ENCODE peak calls at places on chromosome 15, in five cellular contexts. One of them, this sample, is unnamed.

GRCh38 chr15:62242999-62243398 is 77.9 kb upstream of the C2CD4B start:
- DNase-seq in SK-N-SH: no peak
- DNase-seq in colonic mucosa: no peak
- DNase-seq in PC-9: no peak
- DNase-seq in HepG2: no peak
- DNase-seq in this sample: no peak

GRCh38 chr15:46091860-46092450 is 457.1 kb downstream of the SQOR start:
- DNase-seq in colonic mucosa: peak; percentile 54
- DNase-seq in SK-N-SH: peak; percentile 49
- DNase-seq in PC-9: peak; percentile 1
- DNase-seq in HepG2: peak; percentile 12
- DNase-seq in this sample: no peak

GRCh38 chr15:64017082-64017588 is 29.1 kb downstream of the DAPK2 start:
- DNase-seq in colonic mucosa: no peak
- DNase-seq in SK-N-SH: no peak
- DNase-seq in HepG2: peak; percentile 58
- DNase-seq in PC-9: peak; percentile 56
- DNase-seq in this sample: peak; percentile 43

GRCh38 chr15:85910796-85911195 is 116.1 kb upstream of the KLHL25 start:
- DNase-seq in colonic mucosa: no peak
- DNase-seq in HepG2: no peak
- DNase-seq in PC-9: no peak
- DNase-seq in SK-N-SH: no peak
- DNase-seq in this sample: no peak

GRCh38 chr15:70575251-70576227 is 187.8 kb downstream of the UACA start:
- DNase-seq in PC-9: no peak
- DNase-seq in SK-N-SH: no peak
- DNase-seq in colonic mucosa: no peak
- DNase-seq in HepG2: no peak
- DNase-seq in this sample: no peak

GRCh38 chr15:78944202-78944625 is 632 bp downstream of the CTSH start:
- DNase-seq in SK-N-SH: no peak
- DNase-seq in HepG2: no peak
- DNase-seq in colonic mucosa: no peak
- DNase-seq in PC-9: no peak
- DNase-seq in this sample: no peak

GRCh38 chr15:31016446-31016915 is 25.1 kb upstream of the MTMR10 start:
- DNase-seq in HepG2: no peak
- DNase-seq in PC-9: no peak
- DNase-seq in colonic mucosa: no peak
- DNase-seq in SK-N-SH: no peak
- DNase-seq in this sample: no peak

GRCh38 chr15:70799667-70800450 is 36.5 kb upstream of the UACA start:
- DNase-seq in colonic mucosa: no peak
- DNase-seq in PC-9: peak; percentile 48
- DNase-seq in HepG2: peak; percentile 66
- DNase-seq in SK-N-SH: no peak
- DNase-seq in this sample: no peak

GRCh38 chr15:37203050-37203449 is 102.7 kb upstream of the MEIS2 start:
- DNase-seq in SK-N-SH: no peak
- DNase-seq in HepG2: no peak
- DNase-seq in colonic mucosa: no peak
- DNase-seq in PC-9: no peak
- DNase-seq in this sample: no peak

GRCh38 chr15:65115542-65115941 is 542 bp upstream of the UBAP1L start:
- DNase-seq in PC-9: no peak
- DNase-seq in colonic mucosa: no peak
- DNase-seq in HepG2: no peak
- DNase-seq in SK-N-SH: no peak
- DNase-seq in this sample: no peak

DNA sequence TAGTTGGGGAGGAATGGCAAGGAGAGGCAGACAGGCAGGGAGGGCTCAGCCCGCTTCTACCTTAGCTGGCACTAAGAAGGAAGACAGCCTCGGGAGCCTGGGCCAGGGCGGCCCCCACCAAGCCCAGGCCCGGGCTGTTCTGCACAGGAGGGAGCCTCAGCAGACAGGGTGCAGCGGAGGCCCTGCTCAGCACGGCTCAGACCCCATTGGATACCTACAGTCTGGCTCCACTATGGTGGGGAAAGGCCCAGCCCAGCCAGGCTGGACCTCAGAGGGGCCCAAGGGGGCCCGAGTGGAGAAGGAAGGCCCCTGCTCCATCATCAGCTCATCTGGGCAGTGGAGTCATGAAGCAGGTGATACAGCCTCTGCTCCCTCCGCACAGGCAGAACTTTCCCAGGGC is 84.9 kb upstream of the LINGO1 start:
- DNase-seq in colonic mucosa: no peak
- DNase-seq in SK-N-SH: no peak
- DNase-seq in PC-9: no peak
- DNase-seq in HepG2: no peak
- DNase-seq in this sample: no peak
- H3K4me3 ChIP-seq in colonic mucosa: no peak overlapping the region
- H3K4me3 ChIP-seq in SK-N-SH: no peak overlapping the region
- H3K4me3 ChIP-seq in PC-9: no peak overlapping the region
- H3K4me3 ChIP-seq in HepG2: no peak overlapping the region
- H3K4me3 ChIP-seq in this sample: no peak overlapping the region

DNA sequence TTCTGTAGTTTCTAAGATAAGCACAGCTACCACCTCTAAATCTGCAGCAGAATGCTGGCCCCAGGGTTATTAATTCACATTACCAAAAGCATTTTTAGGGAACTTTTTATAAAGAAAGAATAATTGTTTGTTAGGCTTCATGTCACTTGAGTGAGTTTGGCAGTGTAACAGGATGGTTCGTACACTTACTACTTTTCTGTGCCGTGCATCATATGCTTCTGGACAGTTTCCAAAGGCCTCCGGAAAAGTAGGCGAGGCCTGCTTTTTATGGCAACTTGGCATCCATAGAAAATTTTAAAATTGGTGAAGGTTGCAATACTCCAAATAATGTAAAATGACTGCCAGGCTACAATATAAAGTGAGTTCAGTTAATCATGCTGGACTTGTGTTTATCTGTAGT is 30.0 kb downstream of the NIPA2 start:
- DNase-seq in PC-9: no peak
- DNase-seq in colonic mucosa: no peak
- DNase-seq in HepG2: no peak
- DNase-seq in SK-N-SH: no peak
- DNase-seq in this sample: no peak
- H3K36me3 ChIP-seq in PC-9: peaks cover 7% of the 10 kb centered on the region
- H3K36me3 ChIP-seq in colonic mucosa: peaks cover 15% of the 10 kb centered on the region
- H3K36me3 ChIP-seq in HepG2: peaks cover 21% of the 10 kb centered on the region
- H3K36me3 ChIP-seq in SK-N-SH: peaks cover 79% of the 10 kb centered on the region
- H3K36me3 ChIP-seq in this sample: peaks cover 1% of the 10 kb centered on the region

GRCh38 chr15:99564221-99565030 is 1.4 kb upstream of the MEF2A start:
- DNase-seq in PC-9: peak; percentile 5
- DNase-seq in HepG2: peak; percentile 36
- DNase-seq in colonic mucosa: peak; percentile 32
- DNase-seq in SK-N-SH: no peak
- DNase-seq in this sample: no peak
- H3K4me3 ChIP-seq in PC-9: peak overlapping the region; percentile 45
- H3K4me3 ChIP-seq in HepG2: peak overlapping the region; percentile 97
- H3K4me3 ChIP-seq in colonic mucosa: peak overlapping the region; percentile 9
- H3K4me3 ChIP-seq in SK-N-SH: no peak overlapping the region
- H3K4me3 ChIP-seq in this sample: peak overlapping the region; percentile 91

DNA sequence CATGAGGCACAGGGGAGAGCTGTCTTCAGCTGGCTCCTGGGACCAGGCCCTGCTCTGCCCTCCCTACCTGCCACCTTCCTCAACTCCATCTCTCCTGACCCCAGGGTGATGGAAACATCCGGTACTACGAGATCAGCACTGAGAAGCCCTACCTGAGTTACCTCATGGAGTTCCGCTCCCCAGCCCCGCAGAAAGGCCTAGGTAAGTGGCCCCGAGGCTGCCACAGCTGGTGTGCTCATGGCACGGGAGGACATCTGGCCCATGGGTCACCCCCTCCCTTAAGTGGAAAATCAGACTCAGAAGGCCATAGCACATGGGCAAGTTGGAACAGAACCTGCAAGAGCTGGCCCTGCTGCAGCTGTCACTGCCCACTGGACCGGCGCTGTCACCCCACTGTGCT is 105.6 kb downstream of the ANP32A start:
- DNase-seq in colonic mucosa: no peak
- DNase-seq in PC-9: no peak
- DNase-seq in SK-N-SH: no peak
- DNase-seq in HepG2: no peak
- DNase-seq in this sample: no peak
- H3K36me3 ChIP-seq in colonic mucosa: no peaks in the 10 kb centered on the region
- H3K36me3 ChIP-seq in PC-9: no peaks in the 10 kb centered on the region
- H3K36me3 ChIP-seq in SK-N-SH: no peaks in the 10 kb centered on the region
- H3K36me3 ChIP-seq in HepG2: no peaks in the 10 kb centered on the region
- H3K36me3 ChIP-seq in this sample: no peaks in the 10 kb centered on the region

GRCh38 chr15:60006203-60006782 is 2.2 kb downstream of the FOXB1 start:
- DNase-seq in HepG2: no peak
- DNase-seq in colonic mucosa: peak; percentile 36
- DNase-seq in PC-9: peak; percentile 88
- DNase-seq in SK-N-SH: peak; percentile 40
- DNase-seq in this sample: no peak
- H3K4me3 ChIP-seq in HepG2: peak overlapping the region; percentile 73
- H3K4me3 ChIP-seq in colonic mucosa: peak overlapping the region; percentile 42
- H3K4me3 ChIP-seq in PC-9: peak overlapping the region; percentile 82
- H3K4me3 ChIP-seq in SK-N-SH: peak overlapping the region; percentile 57
- H3K4me3 ChIP-seq in this sample: peak overlapping the region; percentile 9

GRCh38 chr15:51926808-51927207 is 44.8 kb downstream of the LEO1 start:
- DNase-seq in HepG2: no peak
- DNase-seq in colonic mucosa: no peak
- DNase-seq in PC-9: no peak
- DNase-seq in SK-N-SH: no peak
- DNase-seq in this sample: no peak

DNA sequence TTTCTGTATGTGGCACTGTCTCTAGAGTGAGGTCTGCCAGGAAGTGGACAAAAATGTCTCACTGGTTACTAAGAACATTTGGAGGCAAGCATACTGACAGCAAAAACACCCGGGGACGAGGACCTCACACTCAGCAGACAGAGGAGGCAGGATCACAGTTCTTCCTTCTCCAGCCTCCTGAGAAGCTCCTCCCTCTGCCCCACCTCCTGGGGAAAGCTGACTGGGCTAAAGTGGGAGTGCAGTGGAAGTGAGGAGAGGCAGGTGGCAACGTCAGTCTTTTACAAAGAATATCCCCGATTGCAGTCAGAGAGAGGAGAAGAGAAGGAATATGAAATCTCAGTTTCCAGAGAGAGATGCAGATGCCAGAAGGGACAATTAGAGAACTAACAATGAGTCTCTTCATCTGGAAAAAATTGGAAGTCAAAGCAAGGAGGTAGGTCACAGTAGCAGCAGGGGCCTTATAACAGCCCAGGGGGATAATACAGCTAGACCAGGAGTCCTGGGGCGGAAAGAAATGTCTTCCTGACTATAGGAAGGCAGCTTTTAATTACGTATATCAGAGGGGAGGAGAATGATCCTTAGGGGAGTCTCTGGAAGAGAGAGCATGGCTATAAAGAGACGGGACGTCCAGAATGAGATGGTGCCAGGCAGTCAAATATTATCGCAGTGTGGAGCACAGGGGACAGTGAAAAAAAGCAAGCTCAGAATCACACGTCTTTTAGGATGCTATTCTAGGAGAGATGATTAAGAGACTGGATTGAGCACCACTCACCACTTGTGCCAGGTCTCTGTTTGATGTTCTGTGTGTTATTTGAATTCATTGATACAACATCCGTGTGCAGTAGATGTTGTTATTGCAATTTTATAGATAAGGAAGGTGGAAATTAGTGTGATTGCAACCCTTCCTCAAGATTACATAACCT is 47.2 kb downstream of the LEO1 start:
- DNase-seq in PC-9: no peak
- DNase-seq in SK-N-SH: no peak
- DNase-seq in HepG2: no peak
- DNase-seq in colonic mucosa: no peak
- DNase-seq in this sample: no peak
- H3K36me3 ChIP-seq in PC-9: no peaks in the 10 kb centered on the region
- H3K36me3 ChIP-seq in SK-N-SH: peaks cover 37% of the 10 kb centered on the region
- H3K36me3 ChIP-seq in HepG2: peaks cover 3% of the 10 kb centered on the region
- H3K36me3 ChIP-seq in colonic mucosa: no peaks in the 10 kb centered on the region
- H3K36me3 ChIP-seq in this sample: no peaks in the 10 kb centered on the region

DNA sequence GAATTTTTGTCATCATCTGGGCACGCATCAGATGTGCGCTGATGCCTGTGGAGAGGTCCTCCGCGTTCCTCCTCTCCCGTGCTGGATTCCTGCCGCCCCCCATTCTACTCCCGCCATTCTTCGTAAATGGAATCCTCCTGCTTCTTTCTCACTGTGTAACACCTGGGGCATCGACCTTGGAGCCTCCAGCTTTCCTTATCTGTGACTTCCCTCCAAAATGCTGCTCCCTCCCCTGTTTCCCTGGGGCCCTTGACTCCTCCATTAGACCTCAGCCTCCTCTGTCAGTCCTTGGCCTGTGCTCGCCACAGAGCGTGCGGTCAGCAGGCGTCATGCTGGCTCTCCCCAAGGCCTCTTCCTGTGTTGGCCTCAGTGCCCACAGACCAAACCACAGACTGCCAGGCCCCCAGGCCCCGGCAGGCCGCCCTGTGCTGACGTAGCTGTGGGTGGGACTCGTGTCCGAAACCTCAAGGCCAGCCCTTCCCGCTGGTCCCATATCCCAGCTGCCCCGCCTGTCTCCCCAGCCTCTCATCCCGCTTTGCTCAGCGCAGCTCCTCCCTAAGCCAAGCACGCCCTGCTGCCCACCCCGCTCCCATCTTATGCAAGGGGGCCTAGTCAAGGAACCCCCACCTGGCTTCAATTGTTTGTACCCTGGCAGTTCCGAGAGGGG is 17.7 kb downstream of the TNFAIP8L3 start:
- DNase-seq in HepG2: no peak
- DNase-seq in SK-N-SH: no peak
- DNase-seq in colonic mucosa: peak; percentile 41
- DNase-seq in PC-9: peak; percentile 17
- DNase-seq in this sample: no peak
- H3K4me3 ChIP-seq in HepG2: no peak overlapping the region
- H3K4me3 ChIP-seq in SK-N-SH: no peak overlapping the region
- H3K4me3 ChIP-seq in colonic mucosa: peak overlapping the region; percentile 15
- H3K4me3 ChIP-seq in PC-9: no peak overlapping the region
- H3K4me3 ChIP-seq in this sample: no peak overlapping the region

This sample was measured in kidney epithelial cell.